ENCODE peak calls at places on chromosomes 13 and 19, in ten cellular contexts. G is stomach, S is HCT116, M is uterus, T is suprapubic skin, V is GM12878, J is A549, Y is breast epithelium, X is testis, R is ovary. W is an unnamed sample.

GRCh38 chr19:3270908-3271307 is 46.4 kb downstream of the CELF5 start:
- DNase-seq in G (no peak), S (peak; percentile 26), M (no peak), T (no peak), V (no peak), J (peak; percentile 73), Y (no peak), X (peak; percentile 74), R (no peak), W (no peak)

GRCh38 chr19:1267441-1268391 is 1.4 kb upstream of the CIRBP start:
- DNase-seq in G (no peak), S (no peak), M (peak; percentile 65), T (no peak), V (no peak), J (no peak), Y (no peak), X (no peak), R (peak; percentile 67), W (no peak)

GRCh38 chr19:5805465-5806132 is 732 bp downstream of the NRTN start:
- DNase-seq in G (peak; percentile 88), S (no peak), M (no peak), T (no peak), V (no peak), J (peak; percentile 62), Y (peak; percentile 73), X (peak; percentile 76), R (no peak), W (no peak)

GRCh38 chr19:42655748-42656147 is 61.0 kb upstream of the CEACAM8 start:
- DNase-seq in G (peak; percentile 66), S (no peak), M (no peak), T (no peak), V (no peak), J (no peak), Y (peak; percentile 76), X (no peak), R (no peak), W (no peak)

GRCh38 chr13:75492389-75492788 is 10.4 kb upstream of the TBC1D4 start:
- DNase-seq in G (no peak), S (no peak), M (no peak), T (no peak), V (no peak), J (no peak), Y (no peak), X (no peak), R (no peak), W (no peak)

GRCh38 chr13:98508280-98509074 is 68.4 kb downstream of the STK24 start:
- DNase-seq in G (no peak), S (peak; percentile 78), M (no peak), T (no peak), V (no peak), J (peak; percentile 48), Y (no peak), X (no peak), R (no peak), W (no peak)

GRCh38 chr13:86585826-86586225 is 786.6 kb upstream of the SLITRK6 start:
- DNase-seq in G (no peak), S (no peak), M (no peak), T (no peak), V (no peak), J (no peak), Y (no peak), X (peak; percentile 82), R (no peak), W (peak; percentile 40)

GRCh38 chr19:29807870-29808405 is 3.9 kb upstream of the CCNE1 start:
- DNase-seq in G (no peak), S (no peak), M (no peak), T (no peak), V (no peak), J (no peak), Y (no peak), X (no peak), R (no peak), W (no peak)

GRCh38 chr19:38319421-38320258 is at the start of gene KCNK6:
- DNase-seq in G (peak; percentile 70), S (no peak), M (peak; percentile 40), T (no peak), V (no peak), J (no peak), Y (no peak), X (peak; percentile 54), R (peak; percentile 64), W (peak; percentile 92)

GRCh38 chr19:33280351-33280921 is 21.9 kb downstream of the CEBPA start:
- DNase-seq in G (no peak), S (no peak), M (no peak), T (no peak), V (peak; percentile 86), J (no peak), Y (no peak), X (no peak), R (no peak), W (no peak)

GRCh38 chr13:80389073-80390038 is 48.4 kb upstream of the SPRY2 start:
- DNase-seq in G (no peak), S (no peak), M (no peak), T (no peak), V (no peak), J (no peak), Y (no peak), X (no peak), R (no peak), W (no peak)

GRCh38 chr13:61664821-61665705 is 249.4 kb upstream of the PCDH20 start:
- DNase-seq in G (peak; percentile 61), S (peak; percentile 10), M (no peak), T (no peak), V (no peak), J (peak; percentile 21), Y (no peak), X (no peak), R (no peak), W (no peak)

GRCh38 chr19:48443262-48443661 is 2.5 kb upstream of the GRWD1 start:
- DNase-seq in G (peak; percentile 43), S (no peak), M (no peak), T (no peak), V (no peak), J (no peak), Y (no peak), X (no peak), R (no peak), W (no peak)

DNA sequence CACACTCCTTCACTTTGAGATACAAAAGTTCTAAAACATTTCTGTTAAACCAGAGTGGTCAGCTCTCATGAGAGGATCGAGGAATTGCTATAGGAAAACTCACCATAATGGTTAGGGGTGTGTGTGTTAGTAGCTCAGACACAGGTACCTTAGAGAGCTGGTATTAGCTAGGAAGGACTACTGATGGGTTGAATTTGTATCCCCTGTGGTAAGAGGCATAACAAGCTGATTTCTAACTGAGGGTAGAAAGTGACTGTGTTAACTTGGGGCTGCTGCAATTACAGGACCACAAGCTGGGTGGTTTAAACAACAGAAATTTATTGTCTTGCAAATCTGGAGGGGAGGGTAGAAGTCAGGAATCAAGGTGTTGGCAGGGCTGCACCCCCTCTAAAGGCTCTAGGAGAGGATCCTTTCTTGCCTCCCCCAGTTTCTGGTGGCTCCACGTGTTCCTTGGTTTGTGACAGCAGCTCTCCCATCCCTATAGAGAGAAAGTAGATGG is 17.4 kb downstream of the LEUTX start:
- DNase-seq in G (no peak), S (no peak), M (no peak), T (no peak), V (no peak), J (no peak), Y (no peak), X (no peak), R (no peak), W (no peak)
- TF ChIP-seq POLR2A in G (no peak), S (no peak), M (no peak), T (no peak), V (no peak), J (no peak), Y (no peak), X (no peak), R (no peak), W (no peak)

GRCh38 chr13:39599842-39600241 is 3.2 kb downstream of the LHFPL6 start:
- DNase-seq in G (no peak), S (no peak), M (no peak), T (no peak), V (no peak), J (no peak), Y (no peak), X (no peak), R (no peak), W (no peak)
- H3K4me3 ChIP-seq in G (no peak overlapping the region), S (no peak overlapping the region), M (peak overlapping the region; percentile 3), T (peak overlapping the region; percentile 88), V (no peak overlapping the region), J (no peak overlapping the region), Y (peak overlapping the region; percentile 83), X (no peak overlapping the region), R (peak overlapping the region; percentile 19), W (no peak overlapping the region)

GRCh38 chr19:54653181-54653809 is 9.5 kb upstream of the LILRB4 start:
- DNase-seq in G (no peak), S (peak; percentile 31), M (no peak), T (no peak), V (no peak), J (peak; percentile 52), Y (no peak), X (no peak), R (no peak), W (no peak)

GRCh38 chr19:54646331-54646841 is 16.1 kb downstream of the LILRB1 start:
- DNase-seq in G (peak; percentile 8), S (no peak), M (no peak), T (no peak), V (no peak), J (no peak), Y (no peak), X (peak; percentile 10), R (no peak), W (peak; percentile 48)

GRCh38 chr19:54644056-54644455 is 13.8 kb downstream of the LILRB1 start:
- DNase-seq in G (peak; percentile 23), S (no peak), M (no peak), T (no peak), V (no peak), J (no peak), Y (no peak), X (peak; percentile 22), R (no peak), W (peak; percentile 84)

GRCh38 chr19:54650108-54650666 is 12.6 kb upstream of the LILRB4 start:
- DNase-seq in G (no peak), S (no peak), M (no peak), T (no peak), V (no peak), J (no peak), Y (no peak), X (no peak), R (no peak), W (no peak)

DNA sequence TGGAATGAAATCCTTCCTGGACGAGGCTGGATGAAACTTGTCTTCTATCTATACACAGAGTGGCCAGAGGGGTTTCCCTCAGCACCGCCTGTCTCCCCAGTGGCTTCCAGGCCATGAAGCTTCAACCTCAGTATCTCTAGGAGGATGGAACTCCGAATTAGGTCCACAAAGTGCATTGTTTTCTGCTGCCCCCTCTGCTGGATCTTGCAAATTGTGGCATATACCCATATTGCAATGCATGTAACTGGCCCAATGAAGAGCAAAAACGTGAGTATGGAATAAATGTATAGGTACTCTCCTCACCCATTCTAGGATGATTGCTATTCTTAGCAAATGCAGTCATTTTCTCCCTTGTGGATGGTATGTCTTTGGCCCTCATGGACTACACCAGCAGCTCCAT is 14.7 kb upstream of the LILRB4 start:
- DNase-seq in G (peak; percentile 3), S (no peak), M (no peak), T (no peak), V (no peak), J (no peak), Y (no peak), X (no peak), R (no peak), W (no peak)
- TF ChIP-seq POLR2A in G (no peak), S (no peak), M (no peak), T (no peak), V (no peak), J (no peak), Y (no peak), X (no peak), R (no peak), W (no peak)

GRCh38 chr13:20192470-20193141 is at the start of gene GJB2:
- DNase-seq in G (peak; percentile 48), S (no peak), M (no peak), T (no peak), V (no peak), J (no peak), Y (no peak), X (no peak), R (no peak), W (peak; percentile 84)
- H3K4me3 ChIP-seq in G (peak within 1 kb of the TSS; percentile 52), S (peak within 1 kb of the TSS; percentile 77), M (peak within 1 kb of the TSS; percentile 31), T (peak within 1 kb of the TSS; percentile 61), V (peak within 1 kb of the TSS; percentile 70), J (peak within 1 kb of the TSS; percentile 76), Y (peak within 1 kb of the TSS; percentile 50), X (peak within 1 kb of the TSS; percentile 65), R (peak within 1 kb of the TSS; percentile 34), W (peak within 1 kb of the TSS; percentile 40)

W was measured in lower leg skin.